ENCODE peak calls at places on chromosome 4, in six cellular contexts. G is left cardiac atrium; F is activated CD8-positive, alpha-beta memory T cell treated with anti-CD3 and anti-CD28 coated beads, Interleukin-2, amount 50 U/mL, for 4 hours; L is right lobe of liver; U is heart left ventricle; C is activated T-cell treated with anti-CD3 and anti-CD28 coated beads, Interleukin-2, amount 50 U/mL, for 48 hours. Q is an unnamed sample.

GRCh38 chr4:10134141-10134540 is 17.5 kb upstream of the WDR1 start:
- DNase-seq in L (no peak), G (no peak), U (no peak), F (no peak), C (no peak), Q (no peak)

GRCh38 chr4:101655847-101656246 is 134.7 kb upstream of the BANK1 start:
- DNase-seq in L (no peak), G (no peak), C (no peak), U (no peak), F (no peak), Q (no peak)

GRCh38 chr4:15654556-15655222 is 468 bp downstream of the FBXL5 start:
- DNase-seq in F (peak), U (peak), C (peak), G (peak), L (peak), Q (peak)

GRCh38 chr4:112589207-112589606 is 47.5 kb downstream of the ZGRF1 start:
- DNase-seq in C (no peak), F (no peak), G (no peak), U (no peak), L (no peak), Q (no peak)

GRCh38 chr4:54553001-54553400 is 104.8 kb upstream of the KIT start:
- DNase-seq in G (no peak), C (no peak), U (no peak), F (no peak), L (no peak), Q (no peak)

GRCh38 chr4:55087016-55087929 is 38.1 kb downstream of the KDR start:
- DNase-seq in C (no peak), G (no peak), U (no peak), L (no peak), F (no peak), Q (no peak)

GRCh38 chr4:118265312-118266144 is 87.3 kb downstream of the PRSS12 start:
- DNase-seq in F (peak), G (peak), U (no peak), L (peak), C (peak), Q (peak)

GRCh38 chr4:10619220-10619619 is 65.3 kb downstream of the CLNK start:
- DNase-seq in G (no peak), L (no peak), U (no peak), C (no peak), F (no peak), Q (no peak)

GRCh38 chr4:72119946-72120345 is 88.1 kb downstream of the NPFFR2 start:
- DNase-seq in F (no peak), G (no peak), L (no peak), C (no peak), U (no peak), Q (no peak)

Q was measured in activated naive CD4-positive, alpha-beta T cell treated with anti-CD3 and anti-CD28 coated beads, Interleukin-2, amount 50 U/mL, for 16 hours.